ENCODE peak calls at places on chromosomes 1 and 21, in eight cellular contexts. T, H, N, E, S, Z, D and B are unnamed samples.

GRCh38 chr1:162220009-162220539 is 150.6 kb downstream of the NOS1AP start:
- DNase-seq in H (no peak), N (no peak), Z (no peak), S (no peak), D (no peak), T (no peak), E (no peak), B (no peak)

GRCh38 chr1:4684849-4685248 is 30.4 kb downstream of the AJAP1 start:
- DNase-seq in S (no peak), T (no peak), D (no peak), N (no peak), H (no peak), Z (no peak), E (no peak), B (no peak)

GRCh38 chr1:192713921-192714320 is 78.0 kb downstream of the RGS13 start:
- DNase-seq in D (no peak), S (no peak), Z (no peak), N (no peak), H (no peak), E (no peak), T (no peak), B (no peak)

GRCh38 chr21:34319585-34319984 is 44.2 kb upstream of the KCNE2 start:
- DNase-seq in S (no peak), Z (no peak), N (no peak), H (no peak), E (no peak), D (no peak), T (no peak), B (no peak)

GRCh38 chr1:174407705-174408104 is 40.1 kb upstream of the GPR52 start:
- DNase-seq in Z (no peak), E (no peak), D (no peak), S (no peak), H (no peak), T (no peak), N (no peak), B (peak; percentile 31)

GRCh38 chr1:227733309-227733705 is 1.8 kb downstream of the JMJD4 start:
- DNase-seq in N (no peak), Z (no peak), H (no peak), S (no peak), T (no peak), E (no peak), D (no peak), B (no peak)

GRCh38 chr1:226309398-226310122 is 596 bp upstream of the LIN9 start:
- DNase-seq in E (peak; percentile 29), N (no peak), S (peak; percentile 41), Z (peak; percentile 87), D (peak; percentile 27), T (no peak), H (no peak), B (peak; percentile 60)

GRCh38 chr1:28832966-28833365 is 21.0 kb downstream of the OPRD1 start:
- DNase-seq in N (no peak), S (no peak), H (no peak), Z (no peak), D (no peak), E (no peak), T (no peak), B (no peak)

GRCh38 chr1:167209044-167209443 is 11.6 kb upstream of the POU2F1 start:
- DNase-seq in S (no peak), Z (no peak), T (no peak), E (no peak), H (no peak), N (no peak), D (peak; percentile 18), B (no peak)

GRCh38 chr21:38211321-38211720 is 45.5 kb upstream of the KCNJ15 start:
- DNase-seq in E (no peak), D (no peak), Z (no peak), H (no peak), N (no peak), S (no peak), T (no peak), B (no peak)

GRCh38 chr1:15282038-15282437 is 35.0 kb downstream of the FHAD1 start:
- DNase-seq in H (no peak), S (no peak), D (no peak), Z (no peak), T (no peak), N (no peak), E (no peak), B (no peak)

GRCh38 chr1:220880726-220881506 is 1.7 kb downstream of the HLX start:
- DNase-seq in S (no peak), H (no peak), N (no peak), E (no peak), D (no peak), T (peak; percentile 32), Z (no peak), B (peak; percentile 94)

GRCh38 chr21:42003051-42003461 is 7.1 kb downstream of the ZBTB21 start:
- DNase-seq in Z (no peak), D (peak; percentile 39), E (no peak), N (no peak), H (no peak), T (peak; percentile 52), S (no peak), B (peak; percentile 78)

GRCh38 chr1:116581323-116581885 is 10.6 kb upstream of the CD58 start:
- DNase-seq in E (no peak), H (no peak), Z (no peak), S (no peak), T (no peak), D (no peak), N (no peak), B (no peak)

GRCh38 chr21:41673596-41674335 is 93.1 kb downstream of the RIPK4 start:
- DNase-seq in T (no peak), D (no peak), S (no peak), Z (peak; percentile 48), H (no peak), E (no peak), N (no peak), B (no peak)

GRCh38 chr1:75136158-75136815 is 2.1 kb downstream of the LHX8 start:
- DNase-seq in N (no peak), S (no peak), Z (peak; percentile 80), T (no peak), D (no peak), E (no peak), H (no peak), B (peak; percentile 28)

GRCh38 chr1:97074771-97075170 is 353.2 kb downstream of the PTBP2 start:
- DNase-seq in H (no peak), Z (no peak), T (no peak), N (no peak), E (no peak), S (no peak), D (no peak), B (no peak)

GRCh38 chr1:42998381-42998780 is 39.7 kb upstream of the SLC2A1 start:
- DNase-seq in D (no peak), H (no peak), T (no peak), S (no peak), N (no peak), E (no peak), Z (no peak), B (peak; percentile 13)